ENCODE peak calls at places on chromosomes 11 and 22, in five cellular contexts. Y is GM12878, L is K562, B is SK-N-SH, R is HepG2. P is an unnamed sample.

GRCh38 chr11:111362887-111363411 is 16.1 kb downstream of the POU2AF1 start:
- DNase-seq in Y (no peak), L (no peak), B (no peak), R (no peak), P (no peak)

GRCh38 chr22:23969071-23969470 is 2.4 kb downstream of the DDTL start:
- DNase-seq in Y (no peak), L (no peak), B (no peak), R (no peak), P (no peak)

GRCh38 chr11:21511835-21512440 is 680.9 kb upstream of the ANO5 start:
- DNase-seq in Y (no peak), L (peak), B (peak), R (peak), P (peak)

GRCh38 chr11:34457607-34458006 is 18.9 kb downstream of the CAT start:
- DNase-seq in Y (no peak), L (no peak), B (no peak), R (no peak), P (no peak)

GRCh38 chr11:18865951-18866350 is 73.3 kb downstream of the MRGPRX1 start:
- DNase-seq in Y (no peak), L (no peak), B (no peak), R (no peak), P (no peak)

GRCh38 chr11:8733847-8734246 is 51.3 kb downstream of the RPL27A start:
- DNase-seq in Y (no peak), L (no peak), B (no peak), R (peak), P (no peak)

GRCh38 chr11:119147604-119148333 is 1.1 kb upstream of the ABCG4 start:
- DNase-seq in Y (no peak), L (peak), B (no peak), R (no peak), P (no peak)

GRCh38 chr11:68978626-68978930 is 2.2 kb downstream of the MRGPRD start:
- DNase-seq in Y (no peak), L (no peak), B (no peak), R (no peak), P (no peak)

GRCh38 chr22:37176464-37177061 is 11.5 kb downstream of the C1QTNF6 start:
- DNase-seq in Y (no peak), L (peak), B (peak), R (no peak), P (no peak)

GRCh38 chr22:31526275-31526674 is 29.9 kb downstream of the SFI1 start:
- DNase-seq in Y (no peak), L (no peak), B (no peak), R (no peak), P (no peak)

GRCh38 chr11:88604255-88604654 is 266.7 kb upstream of the CTSC start:
- DNase-seq in Y (no peak), L (no peak), B (no peak), R (no peak), P (no peak)

GRCh38 chr11:111913997-111914396 is 1.5 kb downstream of the HSPB2 start:
- DNase-seq in Y (no peak), L (no peak), B (no peak), R (peak), P (no peak)

GRCh38 chr11:119750056-119750455 is 21.1 kb upstream of the NECTIN1 start:
- DNase-seq in Y (no peak), L (no peak), B (no peak), R (no peak), P (no peak)

GRCh38 chr22:38674888-38675287 is 6.9 kb upstream of the TOMM22 start:
- DNase-seq in Y (no peak), L (no peak), B (no peak), R (no peak), P (no peak)

GRCh38 chr11:102426000-102426399 is 26.6 kb downstream of the TMEM123 start:
- DNase-seq in Y (no peak), L (no peak), B (no peak), R (no peak), P (no peak)

GRCh38 chr22:23079814-23080521 is 9.6 kb downstream of the GNAZ start:
- DNase-seq in Y (no peak), L (peak), B (no peak), R (peak), P (no peak)

GRCh38 chr11:65352783-65353182 is 1.8 kb upstream of the TIGD3 start:
- DNase-seq in Y (no peak), L (no peak), B (no peak), R (no peak), P (no peak)

GRCh38 chr11:61683116-61683515 is 2.9 kb downstream of the DAGLA start:
- DNase-seq in Y (no peak), L (no peak), B (peak), R (no peak), P (no peak)

GRCh38 chr22:44365832-44366231 is 53.1 kb upstream of the SHISAL1 start:
- DNase-seq in Y (no peak), L (no peak), B (no peak), R (no peak), P (no peak)

GRCh38 chr11:91946397-91947090 is 278.1 kb upstream of the FAT3 start:
- DNase-seq in Y (no peak), L (no peak), B (no peak), R (no peak), P (no peak)

DNA sequence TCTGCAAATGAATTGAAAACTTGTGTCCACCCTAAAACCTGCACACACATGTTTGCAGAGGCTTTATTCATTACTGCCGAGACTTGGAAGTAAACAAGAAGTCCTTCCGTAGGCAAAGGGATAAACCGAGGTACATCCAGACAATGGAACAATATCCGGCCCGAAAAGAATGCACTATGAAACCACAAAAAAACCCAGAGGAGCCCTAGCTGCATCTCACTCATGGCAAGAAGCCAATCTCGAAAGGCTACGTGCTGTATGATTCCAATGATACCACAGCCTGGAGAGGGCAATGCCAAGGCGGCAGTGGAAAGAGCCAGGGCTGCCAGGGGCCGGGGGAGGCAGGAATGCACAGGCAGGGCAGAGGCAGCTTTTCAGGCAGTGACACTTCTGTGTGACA is 3.2 kb upstream of the MRPL23 start:
- DNase-seq in Y (no peak), L (no peak), B (no peak), R (no peak), P (no peak)
- TF ChIP-seq ZBTB33 in Y (no peak), L (no peak), B (no peak), R (no peak), P (no peak)

GRCh38 chr11:67486481-67487195 is 3.8 kb downstream of the AIP start:
- DNase-seq in Y (peak), L (no peak), B (no peak), R (no peak), P (no peak)

GRCh38 chr11:67483901-67484665 is 1.3 kb downstream of the AIP start:
- DNase-seq in Y (no peak), L (no peak), B (no peak), R (no peak), P (no peak)

GRCh38 chr11:67483498-67483798 is 622 bp downstream of the AIP start:
- DNase-seq in Y (no peak), L (no peak), B (no peak), R (no peak), P (no peak)

GRCh38 chr11:67482736-67483497 is at the start of gene AIP:
- DNase-seq in Y (peak), L (peak), B (peak), R (peak), P (peak)

DNA sequence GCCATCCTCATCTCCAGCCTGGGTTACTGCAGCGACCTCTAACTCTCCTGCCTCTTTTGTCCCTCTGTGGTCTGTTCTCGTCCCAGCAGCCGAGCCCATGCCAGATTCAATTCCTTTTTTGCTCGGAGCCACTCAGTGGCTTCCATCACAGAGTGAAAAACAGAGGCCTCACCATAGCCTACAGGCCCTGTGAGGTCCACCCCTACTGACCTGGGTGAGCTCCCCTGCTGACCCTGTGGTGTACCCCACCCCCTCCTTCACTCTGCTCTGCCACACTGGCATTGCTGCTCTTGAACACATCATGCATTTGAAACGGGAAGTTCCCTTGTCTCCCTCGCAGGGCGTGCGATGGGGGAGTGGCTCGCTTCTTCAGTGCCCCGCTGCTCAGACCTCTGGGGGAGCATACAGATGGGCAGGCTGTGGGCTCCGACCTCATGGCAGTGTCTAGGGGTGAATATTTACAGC is 2.1 kb downstream of the AIP start:
- DNase-seq in Y (peak), L (no peak), B (no peak), R (no peak), P (no peak)
- TF ChIP-seq ZBTB33 in Y (no peak), L (no peak), B (no peak), R (no peak), P (no peak)

GRCh38 chr11:71913716-71914115 is 14.7 kb downstream of the XNDC1N start:
- DNase-seq in Y (no peak), L (no peak), B (no peak), R (no peak), P (no peak)
- TF ChIP-seq ZBTB33 in Y (no peak), L (no peak), B (no peak), R (no peak), P (no peak)

GRCh38 chr22:49348631-49349030 is 479.0 kb downstream of the BRD1 start:
- DNase-seq in Y (no peak), L (no peak), B (no peak), R (no peak), P (no peak)

GRCh38 chr22:49345896-49346295 is 481.8 kb downstream of the BRD1 start:
- DNase-seq in Y (no peak), L (no peak), B (no peak), R (no peak), P (no peak)

GRCh38 chr22:49349841-49350381 is 477.8 kb downstream of the BRD1 start:
- DNase-seq in Y (no peak), L (no peak), B (no peak), R (no peak), P (no peak)

GRCh38 chr22:49349181-49349835 is 478.4 kb downstream of the BRD1 start:
- DNase-seq in Y (no peak), L (no peak), B (no peak), R (no peak), P (no peak)

DNA sequence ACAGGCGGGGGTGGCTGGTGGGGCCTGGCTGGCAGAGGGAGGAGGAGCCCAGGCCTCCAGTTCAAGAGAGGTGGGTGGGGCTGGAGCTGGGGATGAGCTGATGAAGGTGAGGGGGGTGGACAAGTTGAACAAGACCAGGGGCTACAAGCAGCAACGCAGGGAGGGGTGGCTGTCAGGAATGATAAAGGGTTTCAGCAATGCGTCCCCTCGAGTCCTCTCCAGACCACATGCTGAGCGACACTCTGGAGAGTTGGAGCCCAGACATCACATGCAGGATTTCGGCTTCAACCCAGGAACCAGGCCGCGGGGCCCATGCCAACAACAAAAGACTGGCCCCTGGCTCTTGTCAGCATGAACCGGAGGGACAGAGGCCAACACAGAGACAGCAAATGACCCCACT is 480.3 kb downstream of the BRD1 start:
- DNase-seq in Y (no peak), L (no peak), B (no peak), R (no peak), P (no peak)
- TF ChIP-seq ZBTB33 in Y (no peak), L (no peak), B (no peak), R (no peak), P (no peak)

DNA sequence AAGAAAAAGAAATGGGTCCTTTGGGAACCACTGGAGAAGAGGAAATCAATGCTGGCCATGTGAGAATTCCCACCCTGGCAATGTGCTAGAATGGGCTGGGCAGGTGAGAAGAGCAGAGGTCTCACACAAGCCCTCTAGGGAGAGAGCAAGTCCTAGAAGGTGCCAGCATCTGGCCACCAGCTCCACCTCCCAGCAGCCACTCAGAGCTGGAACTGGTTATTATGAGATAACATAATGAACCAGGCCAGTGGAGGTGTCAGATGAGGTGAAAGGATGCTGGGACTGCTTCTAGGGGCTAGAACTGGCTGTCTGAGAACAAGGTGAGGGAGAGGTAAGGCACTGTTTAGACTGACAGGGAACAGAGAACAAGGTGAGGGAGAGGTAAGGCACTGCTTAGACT is 29.3 kb downstream of the NEFH start:
- DNase-seq in Y (no peak), L (no peak), B (no peak), R (no peak), P (no peak)
- TF ChIP-seq ZBTB33 in Y (no peak), L (no peak), B (no peak), R (no peak), P (no peak)

P was measured in HCT116.